ENCODE peak calls at places on chromosome 4, in four cellular contexts. M, U, S and F are unnamed samples.

GRCh38 chr4:107956011-107956410 is 24.7 kb downstream of the CYP2U1 start:
- DNase-seq in U (no peak), S (no peak), M (no peak), F (no peak)

GRCh38 chr4:156261230-156261629 is 307.6 kb upstream of the CTSO start:
- DNase-seq in U (no peak), S (no peak), M (no peak), F (no peak)

GRCh38 chr4:99062120-99062519 is 26.5 kb downstream of the ADH5 start:
- DNase-seq in U (no peak), M (no peak), S (no peak), F (no peak)

GRCh38 chr4:41303372-41304118 is 46.8 kb downstream of the UCHL1 start:
- DNase-seq in M (no peak), U (no peak), S (no peak), F (no peak)

GRCh38 chr4:146514651-146515379 is 6.9 kb downstream of the SLC10A7 start:
- DNase-seq in U (no peak), S (no peak), M (no peak), F (no peak)

GRCh38 chr4:95165926-95166524 is 382.7 kb downstream of the UNC5C start:
- DNase-seq in M (peak; percentile 50), S (peak; percentile 72), U (peak; percentile 27), F (peak; percentile 64)

GRCh38 chr4:140150636-140150885 is 3.4 kb downstream of the MAML3 start:
- DNase-seq in U (peak; percentile 92), M (no peak), S (no peak), F (no peak)

GRCh38 chr4:40301592-40301991 is 33.5 kb upstream of the CHRNA9 start:
- DNase-seq in U (no peak), M (peak; percentile 98), S (no peak), F (peak; percentile 93)

GRCh38 chr4:2866891-2867290 is 23.2 kb downstream of the ADD1 start:
- DNase-seq in M (no peak), S (peak; percentile 56), U (no peak), F (no peak)

GRCh38 chr4:125084608-125085007 is 230.1 kb upstream of the FAT4 start:
- DNase-seq in U (no peak), S (no peak), M (peak; percentile 92), F (no peak)

GRCh38 chr4:37480509-37480908 is 205.7 kb downstream of the RELL1 start:
- DNase-seq in M (no peak), S (no peak), U (no peak), F (no peak)

GRCh38 chr4:858136-858535 is 32.2 kb upstream of the CPLX1 start:
- DNase-seq in U (no peak), S (no peak), M (no peak), F (no peak)

GRCh38 chr4:76641758-76642157 is 206.7 kb downstream of the SHROOM3 start:
- DNase-seq in M (no peak), U (no peak), S (no peak), F (no peak)

GRCh38 chr4:78056265-78057129 is 626 bp upstream of the FRAS1 start:
- DNase-seq in M (no peak), U (peak; percentile 70), S (peak; percentile 79), F (peak; percentile 52)

GRCh38 chr4:71026086-71026485 is 32.6 kb downstream of the DCK start:
- DNase-seq in S (peak; percentile 89), M (no peak), U (no peak), F (no peak)

GRCh38 chr4:122930877-122931276 is 8.5 kb upstream of the NUDT6 start:
- DNase-seq in M (no peak), U (no peak), S (peak; percentile 34), F (no peak)

GRCh38 chr4:93183589-93183988 is 645.0 kb upstream of the ATOH1 start:
- DNase-seq in S (no peak), M (no peak), U (no peak), F (no peak)

GRCh38 chr4:83074086-83074704 is 39.2 kb downstream of the COPS4 start:
- DNase-seq in M (peak; percentile 89), S (peak; percentile 91), U (peak; percentile 27), F (peak; percentile 94)

GRCh38 chr4:55754754-55755350 is 64.7 kb upstream of the EXOC1L start:
- DNase-seq in S (peak; percentile 80), M (no peak), U (no peak), F (no peak)

GRCh38 chr4:136831553-136831952 is 700.7 kb downstream of the PCDH18 start:
- DNase-seq in U (no peak), M (no peak), S (no peak), F (peak; percentile 21)

GRCh38 chr4:48943387-48943786 is 36.8 kb upstream of the OCIAD2 start:
- DNase-seq in S (no peak), M (no peak), U (no peak), F (no peak)

GRCh38 chr4:181823645-181824044 is 419.6 kb upstream of the TENM3 start:
- DNase-seq in S (no peak), M (no peak), U (no peak), F (no peak)

GRCh38 chr4:122450847-122451246 is 5.7 kb downstream of the IL2 start:
- DNase-seq in U (no peak), S (peak; percentile 35), M (no peak), F (peak; percentile 19)

GRCh38 chr4:95392886-95393285 is 155.9 kb downstream of the UNC5C start:
- DNase-seq in U (no peak), S (no peak), M (no peak), F (no peak)

GRCh38 chr4:17468638-17469221 is 43.2 kb downstream of the QDPR start:
- DNase-seq in U (peak; percentile 47), M (peak; percentile 15), S (peak; percentile 69), F (peak; percentile 41)

GRCh38 chr4:10107111-10108091 is 9.2 kb downstream of the WDR1 start:
- DNase-seq in S (no peak), M (no peak), U (peak; percentile 24), F (no peak)

GRCh38 chr4:163679189-163679588 is 184.7 kb downstream of the TMA16 start:
- DNase-seq in U (no peak), M (no peak), S (peak; percentile 39), F (peak; percentile 51)

GRCh38 chr4:22607382-22607781 is 85.4 kb upstream of the GBA3 start:
- DNase-seq in S (peak; percentile 31), M (peak; percentile 30), U (peak; percentile 15), F (peak; percentile 70)

GRCh38 chr4:12957108-12957507 is 527.0 kb downstream of the RAB28 start:
- DNase-seq in U (no peak), M (no peak), S (no peak), F (no peak)

GRCh38 chr4:147194107-147194506 is 248.4 kb upstream of the TTC29 start:
- DNase-seq in U (no peak), M (no peak), S (no peak), F (peak; percentile 2)

GRCh38 chr4:156962069-156962377 is 9.6 kb downstream of the PDGFC start:
- DNase-seq in M (no peak), S (no peak), U (no peak), F (no peak)

GRCh38 chr4:98653890-98654867 is 4.2 kb downstream of the TSPAN5 start:
- DNase-seq in M (no peak), S (peak; percentile 97), U (peak; percentile 40), F (no peak)

GRCh38 chr4:2087170-2087569 is 28.0 kb downstream of the NAT8L start:
- DNase-seq in S (peak; percentile 5), M (no peak), U (no peak), F (no peak)

GRCh38 chr4:93384897-93385296 is 443.7 kb upstream of the ATOH1 start:
- DNase-seq in S (no peak), U (no peak), M (no peak), F (no peak)

GRCh38 chr4:156144961-156145360 is 191.3 kb upstream of the CTSO start:
- DNase-seq in M (no peak), S (no peak), U (no peak), F (no peak)

DNA sequence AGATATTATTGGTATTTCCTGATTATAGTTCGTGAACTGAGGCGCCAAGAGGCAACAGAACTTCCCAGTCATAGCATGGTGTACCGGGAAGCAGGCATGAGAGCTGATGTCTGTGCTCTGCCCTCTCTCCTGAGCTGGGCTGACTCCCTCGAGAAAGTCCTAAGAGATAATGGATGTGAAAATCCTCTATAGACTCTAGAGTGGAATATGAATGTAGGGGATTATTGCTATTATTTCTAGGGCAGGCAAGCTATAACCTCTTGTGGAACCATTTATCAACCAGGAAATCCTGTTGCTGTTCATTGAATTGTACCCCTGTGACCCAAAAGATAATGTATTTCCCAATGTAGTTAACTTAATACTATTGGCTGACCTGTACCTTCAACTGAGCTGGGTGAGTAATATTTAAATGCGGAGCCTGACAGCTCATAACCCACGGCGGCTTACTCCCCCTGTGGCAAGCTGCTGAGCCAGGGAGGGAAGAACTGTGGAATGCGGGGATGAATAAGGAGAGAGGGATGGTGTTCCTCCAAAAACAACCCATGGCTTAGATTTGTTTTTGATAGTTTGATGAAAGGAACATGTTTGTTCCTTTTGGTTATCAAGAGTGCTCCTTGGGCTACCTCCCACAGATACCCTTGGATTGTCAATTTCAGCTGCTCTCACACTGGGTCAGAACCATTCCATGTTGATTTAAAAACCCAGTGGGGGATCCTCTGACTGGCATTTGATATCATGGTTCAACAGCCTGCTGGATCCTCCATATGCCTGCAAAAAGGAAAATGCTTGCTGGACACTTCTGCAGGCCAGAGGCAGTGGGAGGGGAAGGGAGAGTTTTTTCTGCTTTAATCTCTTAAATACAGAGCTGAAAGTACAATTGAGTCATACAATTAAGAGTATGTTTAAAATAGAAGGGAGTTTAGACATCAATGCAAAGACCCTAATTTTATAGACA is 339.0 kb upstream of the BOD1L1 start:
- DNase-seq in M (no peak), S (peak; percentile 88), U (no peak), F (no peak)
- TF ChIP-seq CTCF in M (no peak), S (peak; percentile 14), U (no peak), F (no peak)

DNA sequence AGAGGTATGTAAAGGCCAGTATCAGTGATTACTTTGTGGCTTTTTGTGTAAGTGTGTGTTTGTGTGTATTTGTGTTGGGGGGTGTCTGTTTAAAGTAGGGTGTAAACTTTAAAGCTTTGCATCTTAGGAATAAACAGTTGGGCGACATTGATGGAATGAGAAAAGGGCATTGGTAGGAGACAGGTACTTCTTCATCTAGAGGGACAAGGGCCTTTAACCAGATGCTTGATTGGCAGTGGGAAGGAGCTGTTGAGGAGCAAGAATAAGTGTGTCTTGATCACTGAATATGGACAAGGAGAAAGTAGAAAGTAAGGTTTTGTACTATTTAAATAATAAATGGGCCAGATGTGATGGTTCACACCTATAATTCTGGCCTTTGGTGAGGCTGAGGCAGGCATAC is 48.8 kb downstream of the RAPGEF2 start:
- DNase-seq in M (no peak), S (no peak), U (no peak), F (no peak)
- H3K4me3 ChIP-seq in M (no peak overlapping the region), S (no peak overlapping the region), U (no peak overlapping the region), F (no peak overlapping the region)

DNA sequence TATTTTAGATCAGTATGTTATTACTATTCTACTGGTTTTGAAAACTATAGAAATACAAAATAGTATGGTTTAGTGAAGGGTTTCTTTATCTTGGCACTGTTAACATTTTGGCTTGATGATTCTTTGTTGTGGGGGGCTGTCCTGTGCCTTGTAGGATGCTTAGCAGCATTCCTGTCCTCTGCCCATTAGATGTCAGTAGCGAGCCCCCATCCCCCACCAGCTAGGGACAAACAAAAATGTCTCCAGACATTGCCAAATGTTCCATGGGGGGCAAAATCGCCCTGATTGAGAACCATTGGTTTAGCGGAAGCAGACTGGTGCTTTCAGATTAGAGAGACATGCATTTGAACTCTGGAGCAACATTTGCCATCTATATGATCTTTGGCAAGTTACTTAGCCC is 23.3 kb downstream of the SPARCL1 start:
- DNase-seq in U (no peak), S (no peak), M (no peak), F (no peak)
- TF ChIP-seq CTCF in U (no peak), S (peak; percentile 32), M (peak; percentile 14), F (no peak)

DNA sequence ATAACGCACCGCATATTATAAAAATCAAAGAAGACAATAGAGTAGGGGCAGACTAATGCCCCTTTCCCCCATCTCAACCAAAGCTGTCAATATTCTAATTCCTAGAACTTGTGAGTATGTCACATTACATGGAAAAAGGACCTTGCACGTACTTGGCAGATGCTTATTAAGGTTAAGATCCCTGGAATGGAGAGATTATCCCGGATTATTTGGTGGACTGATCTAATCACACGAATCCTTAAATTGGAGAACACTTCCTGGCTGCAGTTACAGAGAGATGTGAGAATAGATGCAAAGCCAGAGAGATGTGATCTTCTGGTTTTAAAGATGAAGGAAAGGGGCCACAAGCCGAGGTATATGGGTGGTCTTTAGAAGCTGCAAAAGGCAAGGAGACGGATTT is 548.7 kb downstream of the SPRY1 start:
- DNase-seq in U (no peak), M (no peak), S (no peak), F (no peak)
- H3K4me3 ChIP-seq in U (no peak overlapping the region), M (no peak overlapping the region), S (no peak overlapping the region), F (no peak overlapping the region)